ENCODE peak calls at places on chromosomes 5 and 9, in ten cellular contexts. N, W, O, J, K, F, P, S, U and E are unnamed samples.

GRCh38 chr9:93592389-93593021 is 16.1 kb downstream of the PHF2 start:
- DNase-seq in F (peak), U (no peak), N (no peak), W (no peak), P (peak), O (no peak), J (no peak), S (no peak), K (no peak), E (no peak)

GRCh38 chr9:134925011-134925511 is 7.3 kb upstream of the FCN1 start:
- DNase-seq in S (no peak), K (no peak), P (no peak), W (no peak), N (no peak), J (no peak), O (no peak), F (no peak), U (no peak), E (no peak)

GRCh38 chr5:167633931-167634341 is 657.5 kb upstream of the WWC1 start:
- DNase-seq in F (no peak), K (no peak), N (no peak), W (no peak), O (no peak), S (no peak), U (peak), P (no peak), J (no peak), E (peak)

GRCh38 chr9:129716091-129716490 is 36.8 kb downstream of the PTGES start:
- DNase-seq in S (no peak), O (no peak), F (no peak), P (no peak), J (no peak), N (no peak), K (no peak), U (no peak), W (no peak), E (peak)

GRCh38 chr9:16058131-16058549 is 505.3 kb downstream of the CCDC171 start:
- DNase-seq in J (peak), U (no peak), F (no peak), W (no peak), P (no peak), O (no peak), N (peak), S (no peak), K (no peak), E (no peak)

GRCh38 chr9:10562581-10563343 is 50.0 kb downstream of the PTPRD start:
- DNase-seq in O (no peak), J (peak), F (no peak), U (no peak), P (no peak), S (no peak), N (no peak), W (no peak), K (no peak), E (no peak)

GRCh38 chr9:133677126-133678010 is 41.2 kb downstream of the DBH start:
- DNase-seq in U (no peak), W (no peak), J (no peak), F (no peak), N (no peak), K (no peak), O (no peak), S (no peak), P (no peak), E (no peak)

GRCh38 chr5:145681686-145682085 is 153.5 kb downstream of the PRELID2 start:
- DNase-seq in P (peak), N (peak), J (peak), O (no peak), W (peak), U (peak), K (peak), F (peak), S (peak), E (peak)

GRCh38 chr5:3451961-3452360 is 143.7 kb upstream of the IRX1 start:
- DNase-seq in N (peak), P (no peak), K (no peak), W (no peak), O (no peak), J (no peak), U (no peak), F (no peak), S (no peak), E (no peak)

GRCh38 chr5:67879619-67880357 is 335.8 kb upstream of the PIK3R1 start:
- DNase-seq in F (no peak), S (no peak), K (no peak), P (no peak), J (peak), N (no peak), W (no peak), O (no peak), U (peak), E (no peak)

GRCh38 chr5:137735531-137736284 is at the start of gene KLHL3:
- DNase-seq in O (no peak), N (peak), P (no peak), F (peak), S (peak), U (no peak), K (peak), W (no peak), J (no peak), E (no peak)

GRCh38 chr9:86500667-86501435 is 146.6 kb upstream of the TUT7 start:
- DNase-seq in W (peak), N (no peak), U (peak), P (no peak), F (no peak), K (no peak), O (no peak), J (peak), S (no peak), E (peak)

GRCh38 chr5:171080151-171080938 is 218.5 kb downstream of the RANBP17 start:
- DNase-seq in J (no peak), O (no peak), K (no peak), U (no peak), P (no peak), F (no peak), N (no peak), W (no peak), S (no peak), E (no peak)

GRCh38 chr5:14347522-14347921 is 204.4 kb downstream of the TRIO start:
- DNase-seq in K (no peak), O (no peak), W (no peak), U (no peak), F (no peak), P (no peak), S (no peak), J (no peak), N (no peak), E (no peak)

GRCh38 chr5:159713773-159714172 is 202.5 kb upstream of the ADRA1B start:
- DNase-seq in U (no peak), N (no peak), F (no peak), P (no peak), J (no peak), K (no peak), S (no peak), W (no peak), O (no peak), E (no peak)

GRCh38 chr5:72154076-72154756 is 46.9 kb downstream of the MAP1B start:
- DNase-seq in K (no peak), S (no peak), W (no peak), P (no peak), F (no peak), J (no peak), O (no peak), U (no peak), N (no peak), E (no peak)

GRCh38 chr9:93194584-93194983 is 10.6 kb downstream of the WNK2 start:
- DNase-seq in O (no peak), P (no peak), S (no peak), N (no peak), F (no peak), J (no peak), K (no peak), W (no peak), U (no peak), E (no peak)

GRCh38 chr5:163189023-163189553 is 248.3 kb upstream of the CCNG1 start:
- DNase-seq in K (no peak), J (no peak), U (no peak), S (no peak), W (no peak), O (no peak), F (no peak), N (no peak), P (no peak), E (no peak)

GRCh38 chr9:89661956-89662717 is 57.3 kb downstream of the GADD45G start:
- DNase-seq in U (peak), O (peak), W (peak), K (peak), F (peak), P (peak), J (peak), S (peak), N (no peak), E (peak)

GRCh38 chr9:113369583-113370140 is 7.1 kb downstream of the HDHD3 start:
- DNase-seq in J (no peak), W (no peak), S (no peak), U (no peak), K (no peak), F (no peak), P (no peak), O (no peak), N (no peak), E (no peak)

GRCh38 chr5:81164936-81165335 is 68.2 kb upstream of the CKMT2 start:
- DNase-seq in S (no peak), F (no peak), P (no peak), O (no peak), U (peak), N (no peak), K (no peak), W (no peak), J (no peak), E (no peak)

GRCh38 chr5:90136952-90137528 is 272.5 kb downstream of the CETN3 start:
- DNase-seq in W (no peak), F (no peak), K (no peak), P (no peak), N (no peak), S (no peak), U (no peak), J (no peak), O (no peak), E (no peak)

GRCh38 chr9:38358390-38359296 is 33.9 kb upstream of the ALDH1B1 start:
- DNase-seq in N (no peak), K (no peak), J (no peak), S (no peak), P (no peak), O (no peak), W (no peak), U (no peak), F (no peak), E (no peak)

GRCh38 chr9:83219154-83219923 is 156.4 kb upstream of the RASEF start:
- DNase-seq in O (peak), F (peak), W (no peak), S (peak), U (peak), N (peak), J (peak), K (peak), P (peak), E (peak)

GRCh38 chr5:180390441-180391190 is 37.5 kb upstream of the GFPT2 start:
- DNase-seq in N (no peak), P (no peak), O (no peak), W (no peak), S (no peak), U (no peak), F (no peak), J (no peak), K (peak), E (no peak)

GRCh38 chr5:33824516-33825195 is 67.1 kb downstream of the ADAMTS12 start:
- DNase-seq in J (no peak), O (no peak), U (peak), P (no peak), K (no peak), F (no peak), W (peak), N (no peak), S (peak), E (peak)

GRCh38 chr5:180603076-180603591 is 11.8 kb upstream of the SCGB3A1 start:
- DNase-seq in P (no peak), K (no peak), J (no peak), F (no peak), O (peak), W (no peak), S (no peak), N (no peak), U (no peak), E (no peak)

GRCh38 chr9:134439368-134439784 is 113.1 kb downstream of the RXRA start:
- DNase-seq in J (no peak), W (no peak), N (no peak), S (no peak), P (no peak), O (no peak), F (no peak), K (no peak), U (no peak), E (no peak)

GRCh38 chr5:132281856-132282614 is 12.2 kb upstream of the SLC22A4 start:
- DNase-seq in K (no peak), J (no peak), W (no peak), F (no peak), S (no peak), P (no peak), N (no peak), U (no peak), O (no peak), E (no peak)

GRCh38 chr5:24222866-24223265 is 421.9 kb downstream of the CDH10 start:
- DNase-seq in K (no peak), U (peak), P (no peak), S (no peak), O (no peak), N (no peak), F (no peak), W (no peak), J (no peak), E (no peak)

GRCh38 chr9:137237759-137238726 is 3.0 kb upstream of the TUBB4B start:
- DNase-seq in W (no peak), S (peak), P (no peak), U (no peak), F (no peak), O (no peak), J (no peak), K (no peak), N (no peak), E (no peak)

GRCh38 chr5:125276121-125276520 is 529.7 kb upstream of the ZNF608 start:
- DNase-seq in W (no peak), N (no peak), K (no peak), F (no peak), J (no peak), P (no peak), S (no peak), O (no peak), U (no peak), E (no peak)

DNA sequence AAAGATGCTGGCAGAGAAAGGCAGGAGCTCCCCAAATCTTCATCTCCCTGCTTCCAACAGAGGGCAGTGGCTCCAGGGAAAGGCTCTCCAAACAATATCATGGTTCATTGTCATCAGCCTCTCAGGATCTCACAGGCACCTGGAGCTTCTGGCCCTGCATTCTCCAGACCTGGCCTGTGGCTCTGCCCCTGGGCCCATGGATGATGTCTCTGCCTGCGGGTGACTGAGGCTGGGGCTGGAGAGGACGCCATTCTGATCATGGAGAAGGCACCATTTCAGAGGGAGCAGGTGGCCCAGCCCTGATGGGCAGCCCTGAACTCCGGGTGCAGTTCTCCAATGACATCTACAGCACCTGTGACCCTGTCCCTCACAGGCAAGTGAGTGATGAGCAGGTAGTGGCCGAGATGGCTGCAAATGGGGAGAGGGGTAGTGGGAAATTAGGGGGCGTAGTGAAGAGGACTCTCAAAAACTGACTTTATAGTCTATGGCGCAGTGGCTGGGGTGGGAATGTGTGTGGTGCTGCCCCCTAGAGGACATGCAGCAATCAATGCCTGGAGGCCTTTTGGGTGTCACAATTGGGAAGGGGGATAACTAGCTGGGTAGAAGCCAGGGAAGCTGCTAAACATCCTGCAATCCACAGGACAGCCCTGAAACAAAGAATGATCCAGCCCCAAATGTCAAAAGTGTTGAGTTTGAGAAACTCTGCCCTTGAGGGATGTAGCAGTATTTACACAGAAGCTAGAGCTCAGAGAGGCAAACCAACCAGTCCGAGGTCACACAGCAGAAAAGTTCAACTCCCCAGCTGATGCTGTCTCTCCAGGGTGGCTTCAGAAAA is 3.2 kb downstream of the SH3PXD2B start:
- DNase-seq in F (no peak), P (no peak), S (peak), K (peak), N (peak), O (peak), J (peak), W (no peak), U (no peak), E (no peak)
- TF ChIP-seq CTCF in F (peak), P (peak), S (peak), K (peak), N (peak), O (peak), J (peak), W (peak), U (peak), E (peak)

DNA sequence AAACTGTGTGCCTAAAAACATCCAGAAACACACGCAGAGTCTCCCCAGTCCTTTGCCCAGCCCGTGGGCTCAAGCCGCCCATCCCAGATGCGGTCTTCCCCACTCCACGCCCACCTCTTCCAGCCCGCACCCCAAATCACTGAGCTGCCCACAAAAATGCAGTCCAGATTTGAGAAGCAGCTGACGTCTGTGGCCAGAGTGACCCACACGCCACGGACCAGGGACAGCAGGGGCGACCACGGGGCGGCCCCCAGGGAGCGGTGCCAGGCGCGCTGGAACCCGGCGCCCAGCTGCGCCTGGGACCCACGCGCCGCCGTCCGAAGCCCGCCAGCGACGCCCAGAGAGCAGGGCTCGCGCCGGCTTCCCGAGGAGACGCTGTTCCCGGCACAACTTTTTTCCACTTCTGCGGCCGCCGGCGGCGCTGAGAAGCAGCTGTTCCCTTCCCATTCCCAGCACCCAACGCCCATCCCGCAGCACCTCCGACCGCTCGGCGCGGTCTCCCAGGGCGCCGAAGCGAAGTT is 674 bp downstream of the LHFPL2 start:
- DNase-seq in N (peak), O (peak), J (peak), U (no peak), K (peak), P (no peak), F (peak), W (no peak), S (peak), E (no peak)
- TF ChIP-seq CTCF in N (peak), O (no peak), J (peak), U (no peak), K (no peak), P (no peak), F (no peak), W (peak), S (no peak), E (peak)

DNA sequence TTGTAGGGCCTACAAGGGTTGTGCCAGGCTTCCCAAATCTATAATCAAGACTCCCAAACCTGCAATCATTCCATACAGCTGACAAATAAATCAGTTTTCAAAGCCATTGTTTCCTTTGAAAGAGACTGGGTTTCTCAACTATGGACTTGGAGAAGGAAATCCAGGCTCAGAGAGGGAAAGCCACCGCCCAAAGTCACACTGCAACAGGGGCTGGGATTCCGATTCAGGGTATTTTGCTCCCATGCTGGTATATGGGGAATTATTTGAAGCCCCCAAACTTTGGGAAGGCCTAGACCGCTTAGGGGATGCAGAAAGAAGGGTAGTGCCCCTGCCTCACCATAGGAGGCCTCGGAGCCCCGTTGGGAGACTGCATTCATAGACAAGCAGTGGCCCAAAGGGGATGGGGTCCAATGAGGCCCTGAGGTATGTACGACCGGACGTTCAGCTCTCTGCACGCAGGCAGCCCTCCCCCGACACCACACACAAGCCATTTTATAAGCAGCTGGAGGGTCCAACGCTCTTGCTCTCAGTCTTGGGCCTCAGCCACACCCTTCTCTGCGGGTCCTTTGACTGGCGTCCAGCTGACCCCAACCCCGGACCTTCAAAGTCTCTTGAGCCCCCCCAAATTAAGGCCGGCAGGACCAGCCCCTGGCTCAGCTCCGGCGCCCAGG is 712 bp downstream of the ANXA6 start:
- DNase-seq in N (peak), P (no peak), J (no peak), U (no peak), K (peak), S (no peak), F (no peak), W (no peak), O (no peak), E (no peak)
- TF ChIP-seq CTCF in N (no peak), P (no peak), J (no peak), U (no peak), K (no peak), S (no peak), F (no peak), W (peak), O (no peak), E (no peak)

DNA sequence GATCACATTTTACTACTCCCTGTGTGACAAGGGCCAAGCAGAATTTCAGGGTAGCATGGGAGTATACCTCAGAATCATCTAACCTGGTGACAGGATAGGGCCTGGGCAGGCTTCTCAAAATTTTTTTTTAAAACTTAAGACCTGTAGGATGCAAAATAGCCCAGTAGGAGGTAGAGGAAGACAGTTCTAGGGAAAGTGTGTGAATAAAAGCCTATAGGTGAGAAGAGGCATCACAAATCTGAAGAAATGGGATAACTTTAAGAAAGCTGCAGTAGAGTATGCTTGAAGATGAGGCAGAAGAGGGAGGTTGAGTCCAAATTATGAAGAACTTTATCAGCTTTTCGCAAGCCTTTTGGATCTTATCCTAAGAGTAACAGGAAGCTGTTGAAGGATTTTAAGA is 32.3 kb downstream of the CNTRL start:
- DNase-seq in W (no peak), P (peak), O (no peak), K (no peak), J (peak), S (no peak), F (no peak), U (no peak), N (no peak), E (no peak)
- TF ChIP-seq CTCF in W (no peak), P (peak), O (no peak), K (peak), J (peak), S (no peak), F (no peak), U (no peak), N (peak), E (no peak)

DNA sequence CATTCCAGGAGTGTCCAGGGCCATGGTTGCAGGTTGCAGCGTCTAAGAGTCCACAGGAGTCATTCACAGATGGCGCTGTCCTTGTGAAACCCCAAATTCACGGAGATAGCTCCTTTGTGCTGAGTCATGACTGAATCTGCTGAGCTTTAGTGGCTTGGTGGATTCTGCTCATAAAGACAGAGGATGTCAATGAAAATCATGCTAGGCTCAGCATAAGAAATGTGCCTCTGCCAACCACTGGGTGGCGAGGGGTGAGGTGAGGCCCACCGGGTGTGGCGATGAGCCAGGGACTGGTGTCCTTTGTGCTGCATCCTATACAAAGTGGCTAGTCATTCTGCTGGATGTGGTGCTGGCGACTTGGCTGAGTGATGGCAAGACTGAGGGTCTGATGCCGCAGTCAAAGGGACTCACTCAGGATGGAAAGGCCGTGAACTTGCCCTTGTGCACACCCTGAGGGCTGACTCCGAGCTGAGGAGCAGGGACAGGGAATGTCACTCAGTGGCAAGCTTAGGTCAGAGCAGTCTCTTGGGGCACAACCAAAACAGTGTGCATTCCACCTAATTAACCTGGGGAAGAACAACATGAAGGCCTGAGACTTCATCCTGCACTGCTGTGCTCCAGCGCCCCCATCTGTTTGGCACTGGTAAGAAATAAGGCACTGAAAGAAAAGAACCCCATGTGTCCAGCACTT is 71.5 kb downstream of the DAP start:
- DNase-seq in N (peak), U (no peak), F (no peak), J (no peak), S (no peak), O (no peak), K (peak), W (no peak), P (no peak), E (no peak)
- TF ChIP-seq CTCF in N (peak), U (peak), F (no peak), J (no peak), S (no peak), O (peak), K (peak), W (peak), P (peak), E (peak)